ENCODE peak calls at places on chromosomes 4 and X, in ten cellular contexts. I, R, C, V, P, K, E, Z, O and W are unnamed samples. For H3K4me1, the result is how much of the 10 kb centered on the place peaks cover.

GRCh38 chrX:24148535-24149345 is 789 bp upstream of the ZFX start:
- DNase-seq in I (no peak), R (no peak), C (no peak), V (no peak), P (peak), K (peak), E (peak), Z (peak), O (no peak), W (no peak)

GRCh38 chr4:25760518-25761157 is 102.2 kb downstream of the SEL1L3 start:
- DNase-seq in I (no peak), R (no peak), C (no peak), V (no peak), P (no peak), K (no peak), E (no peak), Z (no peak), O (no peak), W (no peak)

GRCh38 chr4:78627046-78627965 is 75.7 kb downstream of the ANXA3 start:
- DNase-seq in I (no peak), R (no peak), C (no peak), V (peak), P (no peak), K (no peak), E (no peak), Z (no peak), O (no peak), W (no peak)

GRCh38 chrX:71911023-71911730 is 532 bp downstream of the NHSL2 start:
- DNase-seq in I (peak), R (no peak), C (peak), V (no peak), P (no peak), K (peak), E (peak), Z (peak), O (peak), W (no peak)

GRCh38 chrX:40171513-40172168 is 73.9 kb upstream of the BCOR start:
- DNase-seq in I (peak), R (no peak), C (peak), V (no peak), P (peak), K (no peak), E (peak), Z (no peak), O (no peak), W (no peak)

GRCh38 chr4:8112036-8112576 is 46.5 kb downstream of the ABLIM2 start:
- DNase-seq in I (no peak), R (no peak), C (no peak), V (no peak), P (no peak), K (no peak), E (no peak), Z (no peak), O (no peak), W (no peak)

GRCh38 chr4:173913496-173913895 is 370.0 kb downstream of the FBXO8 start:
- DNase-seq in I (no peak), R (no peak), C (no peak), V (peak), P (no peak), K (no peak), E (no peak), Z (no peak), O (no peak), W (no peak)

GRCh38 chr4:88573995-88574394 is 18.3 kb upstream of the HERC3 start:
- DNase-seq in I (peak), R (no peak), C (no peak), V (no peak), P (no peak), K (no peak), E (peak), Z (no peak), O (no peak), W (no peak)

GRCh38 chr4:169485791-169486742 is 126.3 kb downstream of the NEK1 start:
- DNase-seq in I (no peak), R (no peak), C (no peak), V (peak), P (no peak), K (peak), E (peak), Z (peak), O (peak), W (peak)

GRCh38 chr4:174496631-174497442 is 25.5 kb downstream of the HPGD start:
- DNase-seq in I (no peak), R (no peak), C (no peak), V (no peak), P (no peak), K (no peak), E (no peak), Z (no peak), O (no peak), W (no peak)

GRCh38 chrX:104189862-104190261 is 23.6 kb downstream of the FAM199X start:
- DNase-seq in I (no peak), R (no peak), C (no peak), V (peak), P (no peak), K (no peak), E (no peak), Z (no peak), O (no peak), W (no peak)

GRCh38 chrX:119190251-119190651 is 45.8 kb upstream of the PGRMC1 start:
- DNase-seq in I (no peak), R (no peak), C (no peak), V (no peak), P (no peak), K (no peak), E (no peak), Z (no peak), O (no peak), W (no peak)

GRCh38 chrX:23729214-23729613 is 13.9 kb downstream of the ACOT9 start:
- DNase-seq in I (no peak), R (no peak), C (no peak), V (peak), P (no peak), K (no peak), E (no peak), Z (no peak), O (no peak), W (no peak)

GRCh38 chr4:147428583-147428982 is 52.3 kb upstream of the EDNRA start:
- DNase-seq in I (no peak), R (no peak), C (no peak), V (no peak), P (no peak), K (no peak), E (no peak), Z (no peak), O (no peak), W (no peak)

GRCh38 chr4:84309191-84309590 is 189.9 kb downstream of the NKX6-1 start:
- DNase-seq in I (no peak), R (no peak), C (no peak), V (no peak), P (no peak), K (no peak), E (no peak), Z (no peak), O (no peak), W (no peak)

GRCh38 chr4:81195475-81195874 is 19.5 kb downstream of the PRKG2 start:
- DNase-seq in I (no peak), R (no peak), C (no peak), V (no peak), P (no peak), K (no peak), E (no peak), Z (no peak), O (no peak), W (no peak)

GRCh38 chrX:44872319-44872816 is 620 bp upstream of the KDM6A start:
- DNase-seq in I (no peak), R (peak), C (no peak), V (peak), P (no peak), K (peak), E (peak), Z (no peak), O (no peak), W (peak)

GRCh38 chr4:182188622-182189021 is 54.6 kb upstream of the TENM3 start:
- DNase-seq in I (no peak), R (no peak), C (no peak), V (peak), P (no peak), K (no peak), E (no peak), Z (no peak), O (no peak), W (no peak)

GRCh38 chr4:100504086-100504874 is 13.5 kb downstream of the EMCN start:
- DNase-seq in I (peak), R (no peak), C (peak), V (no peak), P (no peak), K (no peak), E (no peak), Z (no peak), O (no peak), W (no peak)

GRCh38 chr4:61762722-61763627 is 562.8 kb downstream of the ADGRL3 start:
- DNase-seq in I (no peak), R (no peak), C (no peak), V (no peak), P (no peak), K (no peak), E (no peak), Z (no peak), O (no peak), W (no peak)

GRCh38 chr4:6972911-6973310 is 63.3 kb downstream of the TBC1D14 start:
- DNase-seq in I (peak), R (no peak), C (no peak), V (no peak), P (no peak), K (no peak), E (peak), Z (no peak), O (no peak), W (no peak)

GRCh38 chrX:120446503-120446902 is 22.6 kb downstream of the LAMP2 start:
- DNase-seq in I (no peak), R (no peak), C (no peak), V (peak), P (no peak), K (no peak), E (peak), Z (no peak), O (no peak), W (no peak)

GRCh38 chr4:185559913-185560281 is 24.6 kb upstream of the PDLIM3 start:
- DNase-seq in I (no peak), R (no peak), C (no peak), V (peak), P (peak), K (peak), E (peak), Z (no peak), O (peak), W (no peak)

GRCh38 chr4:187103351-187103750 is 379.7 kb upstream of the FAT1 start:
- DNase-seq in I (no peak), R (no peak), C (no peak), V (no peak), P (no peak), K (no peak), E (no peak), Z (no peak), O (no peak), W (no peak)

GRCh38 chr4:73251384-73251783 is 7.2 kb downstream of the ANKRD17 start:
- DNase-seq in I (no peak), R (no peak), C (no peak), V (no peak), P (no peak), K (no peak), E (no peak), Z (no peak), O (no peak), W (no peak)
- H3K4me1 ChIP-seq in I (under half), R (under half), C (under half), V (under half), P (under half), K (under half), E (under half), Z (under half), O (under half), W (under half)

GRCh38 chrX:14028473-14028872 is 1.2 kb downstream of the GEMIN8 start:
- DNase-seq in I (no peak), R (no peak), C (no peak), V (no peak), P (no peak), K (no peak), E (no peak), Z (no peak), O (no peak), W (no peak)
- H3K27ac ChIP-seq in I (no peak), R (no peak), C (peak), V (peak), P (no peak), K (peak), E (no peak), Z (no peak), O (no peak), W (peak)

DNA sequence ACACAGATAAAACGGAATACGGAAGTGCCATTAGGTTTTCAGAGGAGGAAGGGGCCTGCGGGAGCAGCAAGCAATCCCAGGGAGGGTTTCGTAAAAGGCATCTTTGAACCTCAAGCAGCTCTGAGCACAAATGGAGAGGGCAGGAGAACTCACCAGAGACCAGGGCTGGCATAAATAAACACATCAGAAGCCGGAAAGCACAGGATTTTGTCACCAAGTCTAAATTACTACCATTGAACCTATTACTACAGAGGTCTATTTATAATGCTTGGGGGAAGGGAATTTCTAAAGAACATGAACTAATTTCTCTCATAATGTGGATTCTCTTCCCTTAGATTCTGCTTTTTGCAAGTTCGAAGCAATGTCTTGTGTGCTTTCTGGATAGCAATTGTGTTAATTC is 39.6 kb upstream of the MBTPS2 start:
- DNase-seq in I (no peak), R (no peak), C (no peak), V (no peak), P (no peak), K (no peak), E (peak), Z (no peak), O (no peak), W (no peak)
- H3K4me1 ChIP-seq in I (under half), R (under half), C (under half), V (under half), P (under half), K (under half), E (under half), Z (under half), O (under half), W (under half)

GRCh38 chr4:114038762-114039392 is 59.4 kb upstream of the ARSJ start:
- DNase-seq in I (no peak), R (no peak), C (no peak), V (no peak), P (no peak), K (no peak), E (no peak), Z (no peak), O (no peak), W (no peak)

GRCh38 chr4:114036426-114036825 is 57.0 kb upstream of the ARSJ start:
- DNase-seq in I (no peak), R (no peak), C (no peak), V (no peak), P (no peak), K (no peak), E (no peak), Z (no peak), O (no peak), W (no peak)

GRCh38 chr4:114036864-114037263 is 57.4 kb upstream of the ARSJ start:
- DNase-seq in I (no peak), R (no peak), C (no peak), V (no peak), P (no peak), K (no peak), E (no peak), Z (no peak), O (no peak), W (no peak)

GRCh38 chr4:114037981-114038380 is 58.5 kb upstream of the ARSJ start:
- DNase-seq in I (no peak), R (no peak), C (no peak), V (no peak), P (no peak), K (no peak), E (no peak), Z (no peak), O (no peak), W (no peak)

DNA sequence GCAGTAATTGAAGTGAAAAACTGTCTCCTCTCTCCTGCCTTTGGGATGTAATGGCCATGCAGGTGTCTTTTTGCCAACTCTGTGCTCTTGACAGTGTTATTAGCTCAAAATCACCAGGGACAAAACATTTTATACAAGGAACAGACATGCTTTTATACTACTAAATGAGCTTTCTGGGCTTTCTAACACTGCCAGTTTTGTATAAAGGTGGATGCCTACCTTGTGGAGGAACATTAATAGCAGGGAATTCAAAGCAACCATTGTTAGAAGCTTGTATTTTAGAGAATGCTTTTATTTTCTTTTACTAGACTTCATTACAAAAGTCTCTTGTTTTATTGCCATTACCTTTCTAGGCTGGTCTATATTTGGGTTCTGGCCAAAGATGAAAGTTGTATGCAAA is 54.7 kb upstream of the ARSJ start:
- DNase-seq in I (no peak), R (no peak), C (no peak), V (no peak), P (no peak), K (no peak), E (no peak), Z (no peak), O (no peak), W (no peak)
- H3K27ac ChIP-seq in I (no peak), R (no peak), C (no peak), V (no peak), P (no peak), K (peak), E (no peak), Z (no peak), O (no peak), W (no peak)

DNA sequence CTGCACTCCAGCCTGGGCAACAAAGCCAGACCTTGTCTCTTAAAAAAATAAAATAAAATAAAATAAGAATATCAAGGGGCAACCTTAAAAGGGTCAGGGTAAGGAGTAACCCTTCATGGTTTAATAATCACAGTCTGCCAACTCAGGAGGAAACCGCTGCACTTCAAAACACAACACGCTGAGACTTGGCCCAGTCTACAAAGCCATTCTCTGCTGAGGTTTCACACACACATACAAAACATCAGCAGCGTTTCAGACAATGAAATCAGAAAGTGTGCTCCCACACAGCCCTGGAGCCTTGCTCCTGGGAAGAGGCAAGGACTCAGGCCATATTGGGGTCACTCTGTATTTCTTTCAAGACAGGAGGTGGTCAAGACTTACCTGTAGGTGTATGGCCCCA is 18.3 kb downstream of the SCARB2 start:
- DNase-seq in I (no peak), R (no peak), C (no peak), V (peak), P (no peak), K (no peak), E (no peak), Z (no peak), O (no peak), W (no peak)
- H3K4me1 ChIP-seq in I (under half), R (under half), C (half or more), V (half or more), P (under half), K (half or more), E (under half), Z (under half), O (under half), W (half or more)